ENCODE peak calls at places on chromosomes 12 and 14, in six cellular contexts. One of them, this sample, is unnamed.

GRCh38 chr14:54259821-54260220 is 137.0 kb upstream of the CDKN3 start:
- DNase-seq in A549: no peak
- DNase-seq in mesothelial cell of epicardium: no peak
- DNase-seq in stimulated activated CD4-positive, alpha-beta T cell treated with anti-CD3 and anti-CD28 coated beads, Interleukin-4, amount 100 ng/mL, for 1 hour: no peak
- DNase-seq in stomach: no peak
- DNase-seq in GM23248: no peak
- DNase-seq in this sample: no peak

GRCh38 chr12:132243596-132244289 is 85.6 kb downstream of the GALNT9 start:
- DNase-seq in stimulated activated CD4-positive, alpha-beta T cell treated with anti-CD3 and anti-CD28 coated beads, Interleukin-4, amount 100 ng/mL, for 1 hour: no peak
- DNase-seq in mesothelial cell of epicardium: no peak
- DNase-seq in GM23248: no peak
- DNase-seq in stomach: no peak
- DNase-seq in A549: no peak
- DNase-seq in this sample: no peak

GRCh38 chr12:38838211-38838850 is 67.1 kb downstream of the CPNE8 start:
- DNase-seq in mesothelial cell of epicardium: no peak
- DNase-seq in GM23248: no peak
- DNase-seq in stimulated activated CD4-positive, alpha-beta T cell treated with anti-CD3 and anti-CD28 coated beads, Interleukin-4, amount 100 ng/mL, for 1 hour: no peak
- DNase-seq in A549: no peak
- DNase-seq in stomach: no peak
- DNase-seq in this sample: no peak

GRCh38 chr12:56084958-56085543 is 5.1 kb downstream of the ERBB3 start:
- DNase-seq in A549: peak; percentile 53
- DNase-seq in stomach: peak; percentile 46
- DNase-seq in mesothelial cell of epicardium: no peak
- DNase-seq in stimulated activated CD4-positive, alpha-beta T cell treated with anti-CD3 and anti-CD28 coated beads, Interleukin-4, amount 100 ng/mL, for 1 hour: no peak
- DNase-seq in GM23248: peak; percentile 17
- DNase-seq in this sample: no peak

GRCh38 chr12:116126610-116127009 is 150.9 kb downstream of the MED13L start:
- DNase-seq in A549: no peak
- DNase-seq in stomach: no peak
- DNase-seq in stimulated activated CD4-positive, alpha-beta T cell treated with anti-CD3 and anti-CD28 coated beads, Interleukin-4, amount 100 ng/mL, for 1 hour: no peak
- DNase-seq in mesothelial cell of epicardium: no peak
- DNase-seq in GM23248: peak; percentile 59
- DNase-seq in this sample: no peak

GRCh38 chr14:54138024-54138353 is 181.4 kb upstream of the BMP4 start:
- DNase-seq in mesothelial cell of epicardium: no peak
- DNase-seq in stimulated activated CD4-positive, alpha-beta T cell treated with anti-CD3 and anti-CD28 coated beads, Interleukin-4, amount 100 ng/mL, for 1 hour: no peak
- DNase-seq in GM23248: no peak
- DNase-seq in stomach: no peak
- DNase-seq in A549: no peak
- DNase-seq in this sample: no peak

GRCh38 chr12:546265-546919 is 86.7 kb downstream of the B4GALNT3 start:
- DNase-seq in stimulated activated CD4-positive, alpha-beta T cell treated with anti-CD3 and anti-CD28 coated beads, Interleukin-4, amount 100 ng/mL, for 1 hour: no peak
- DNase-seq in mesothelial cell of epicardium: no peak
- DNase-seq in A549: peak; percentile 40
- DNase-seq in stomach: no peak
- DNase-seq in GM23248: no peak
- DNase-seq in this sample: no peak

GRCh38 chr12:34402899-34403705 is 380.8 kb downstream of the ALG10 start:
- DNase-seq in stimulated activated CD4-positive, alpha-beta T cell treated with anti-CD3 and anti-CD28 coated beads, Interleukin-4, amount 100 ng/mL, for 1 hour: no peak
- DNase-seq in mesothelial cell of epicardium: peak; percentile 5
- DNase-seq in A549: no peak
- DNase-seq in GM23248: no peak
- DNase-seq in stomach: peak; percentile 16
- DNase-seq in this sample: no peak

GRCh38 chr14:105223260-105223659 is 25.1 kb upstream of the BTBD6 start:
- DNase-seq in stomach: no peak
- DNase-seq in GM23248: no peak
- DNase-seq in mesothelial cell of epicardium: no peak
- DNase-seq in A549: no peak
- DNase-seq in stimulated activated CD4-positive, alpha-beta T cell treated with anti-CD3 and anti-CD28 coated beads, Interleukin-4, amount 100 ng/mL, for 1 hour: no peak
- DNase-seq in this sample: no peak

GRCh38 chr12:89663577-89664357 is 44.9 kb downstream of the ATP2B1 start:
- DNase-seq in mesothelial cell of epicardium: no peak
- DNase-seq in A549: no peak
- DNase-seq in stomach: no peak
- DNase-seq in GM23248: peak; percentile 67
- DNase-seq in stimulated activated CD4-positive, alpha-beta T cell treated with anti-CD3 and anti-CD28 coated beads, Interleukin-4, amount 100 ng/mL, for 1 hour: no peak
- DNase-seq in this sample: no peak

GRCh38 chr12:79381246-79382208 is 309.2 kb downstream of the PAWR start:
- DNase-seq in GM23248: no peak
- DNase-seq in stomach: no peak
- DNase-seq in mesothelial cell of epicardium: no peak
- DNase-seq in stimulated activated CD4-positive, alpha-beta T cell treated with anti-CD3 and anti-CD28 coated beads, Interleukin-4, amount 100 ng/mL, for 1 hour: no peak
- DNase-seq in A549: no peak
- DNase-seq in this sample: no peak

GRCh38 chr12:31702047-31702446 is 26.8 kb downstream of the AMN1 start:
- DNase-seq in GM23248: peak; percentile 25
- DNase-seq in mesothelial cell of epicardium: no peak
- DNase-seq in stomach: no peak
- DNase-seq in stimulated activated CD4-positive, alpha-beta T cell treated with anti-CD3 and anti-CD28 coated beads, Interleukin-4, amount 100 ng/mL, for 1 hour: no peak
- DNase-seq in A549: peak; percentile 60
- DNase-seq in this sample: no peak

GRCh38 chr12:26845984-26846383 is 13.0 kb upstream of the ITPR2 start:
- DNase-seq in GM23248: peak; percentile 69
- DNase-seq in stimulated activated CD4-positive, alpha-beta T cell treated with anti-CD3 and anti-CD28 coated beads, Interleukin-4, amount 100 ng/mL, for 1 hour: no peak
- DNase-seq in stomach: no peak
- DNase-seq in A549: no peak
- DNase-seq in mesothelial cell of epicardium: no peak
- DNase-seq in this sample: no peak

GRCh38 chr14:106872619-106873446 is 1346.5 kb downstream of the TMEM121 start:
- DNase-seq in stomach: peak; percentile 93
- DNase-seq in GM23248: peak; percentile 24
- DNase-seq in stimulated activated CD4-positive, alpha-beta T cell treated with anti-CD3 and anti-CD28 coated beads, Interleukin-4, amount 100 ng/mL, for 1 hour: peak; percentile 88
- DNase-seq in A549: peak; percentile 83
- DNase-seq in mesothelial cell of epicardium: no peak
- DNase-seq in this sample: peak; percentile 79